ENCODE peak calls at places on chromosomes 12 and 14, in nine cellular contexts. One of them, this sample, is unnamed.

GRCh38 chr12:4717806-4718205 is 2.4 kb upstream of the GALNT8 start:
- DNase-seq in choroid plexus epithelial cell: no peak
- DNase-seq in WTC11: no peak
- DNase-seq in activated T-helper 1 cell treated with Interleukin-2 at 50 U/mL for 16 hours: no peak
- DNase-seq in stimulated activated CD4-positive, alpha-beta T cell treated with anti-CD3 and anti-CD28 coated beads, Interleukin-15, amount 100 ng/mL, for 24 hours: no peak
- DNase-seq in putamen: no peak
- DNase-seq in NCI-H1092 treated with DMSO at 0.1 percent for 48 hours: no peak
- DNase-seq in activated CD4-positive, alpha-beta T cell treated with anti-CD3 and anti-CD28 coated beads for 36 hours: peak; percentile 9
- DNase-seq in AG09319: no peak
- DNase-seq in this sample: no peak

GRCh38 chr14:54796961-54797360 is 105.7 kb downstream of the GCH1 start:
- DNase-seq in choroid plexus epithelial cell: peak; percentile 55
- DNase-seq in WTC11: no peak
- DNase-seq in activated T-helper 1 cell treated with Interleukin-2 at 50 U/mL for 16 hours: no peak
- DNase-seq in stimulated activated CD4-positive, alpha-beta T cell treated with anti-CD3 and anti-CD28 coated beads, Interleukin-15, amount 100 ng/mL, for 24 hours: no peak
- DNase-seq in putamen: no peak
- DNase-seq in NCI-H1092 treated with DMSO at 0.1 percent for 48 hours: no peak
- DNase-seq in activated CD4-positive, alpha-beta T cell treated with anti-CD3 and anti-CD28 coated beads for 36 hours: no peak
- DNase-seq in AG09319: no peak
- DNase-seq in this sample: no peak

GRCh38 chr12:123532808-123533649 is 490 bp downstream of the RILPL1 start:
- DNase-seq in choroid plexus epithelial cell: peak; percentile 23
- DNase-seq in WTC11: peak; percentile 71
- DNase-seq in activated T-helper 1 cell treated with Interleukin-2 at 50 U/mL for 16 hours: no peak
- DNase-seq in stimulated activated CD4-positive, alpha-beta T cell treated with anti-CD3 and anti-CD28 coated beads, Interleukin-15, amount 100 ng/mL, for 24 hours: peak; percentile 51
- DNase-seq in putamen: no peak
- DNase-seq in NCI-H1092 treated with DMSO at 0.1 percent for 48 hours: no peak
- DNase-seq in activated CD4-positive, alpha-beta T cell treated with anti-CD3 and anti-CD28 coated beads for 36 hours: peak; percentile 40
- DNase-seq in AG09319: no peak
- DNase-seq in this sample: no peak

GRCh38 chr12:107760817-107761501 is at the start of gene PRDM4:
- DNase-seq in choroid plexus epithelial cell: peak; percentile 96
- DNase-seq in WTC11: peak; percentile 92
- DNase-seq in activated T-helper 1 cell treated with Interleukin-2 at 50 U/mL for 16 hours: peak; percentile 89
- DNase-seq in stimulated activated CD4-positive, alpha-beta T cell treated with anti-CD3 and anti-CD28 coated beads, Interleukin-15, amount 100 ng/mL, for 24 hours: peak; percentile 92
- DNase-seq in putamen: peak; percentile 95
- DNase-seq in NCI-H1092 treated with DMSO at 0.1 percent for 48 hours: peak; percentile 89
- DNase-seq in activated CD4-positive, alpha-beta T cell treated with anti-CD3 and anti-CD28 coated beads for 36 hours: peak; percentile 95
- DNase-seq in AG09319: peak; percentile 87
- DNase-seq in this sample: peak; percentile 91

GRCh38 chr12:101945361-101946232 is 68.2 kb downstream of the DRAM1 start:
- DNase-seq in choroid plexus epithelial cell: no peak
- DNase-seq in WTC11: no peak
- DNase-seq in activated T-helper 1 cell treated with Interleukin-2 at 50 U/mL for 16 hours: no peak
- DNase-seq in stimulated activated CD4-positive, alpha-beta T cell treated with anti-CD3 and anti-CD28 coated beads, Interleukin-15, amount 100 ng/mL, for 24 hours: no peak
- DNase-seq in putamen: no peak
- DNase-seq in NCI-H1092 treated with DMSO at 0.1 percent for 48 hours: peak; percentile 7
- DNase-seq in activated CD4-positive, alpha-beta T cell treated with anti-CD3 and anti-CD28 coated beads for 36 hours: no peak
- DNase-seq in AG09319: peak; percentile 51
- DNase-seq in this sample: no peak

GRCh38 chr12:41108032-41108431 is 80.1 kb upstream of the PDZRN4 start:
- DNase-seq in choroid plexus epithelial cell: no peak
- DNase-seq in WTC11: no peak
- DNase-seq in activated T-helper 1 cell treated with Interleukin-2 at 50 U/mL for 16 hours: no peak
- DNase-seq in stimulated activated CD4-positive, alpha-beta T cell treated with anti-CD3 and anti-CD28 coated beads, Interleukin-15, amount 100 ng/mL, for 24 hours: no peak
- DNase-seq in putamen: no peak
- DNase-seq in NCI-H1092 treated with DMSO at 0.1 percent for 48 hours: no peak
- DNase-seq in activated CD4-positive, alpha-beta T cell treated with anti-CD3 and anti-CD28 coated beads for 36 hours: no peak
- DNase-seq in AG09319: no peak
- DNase-seq in this sample: no peak

GRCh38 chr12:29160230-29160629 is 11.2 kb downstream of the FAR2 start:
- DNase-seq in choroid plexus epithelial cell: no peak
- DNase-seq in WTC11: no peak
- DNase-seq in activated T-helper 1 cell treated with Interleukin-2 at 50 U/mL for 16 hours: no peak
- DNase-seq in stimulated activated CD4-positive, alpha-beta T cell treated with anti-CD3 and anti-CD28 coated beads, Interleukin-15, amount 100 ng/mL, for 24 hours: peak; percentile 19
- DNase-seq in putamen: no peak
- DNase-seq in NCI-H1092 treated with DMSO at 0.1 percent for 48 hours: no peak
- DNase-seq in activated CD4-positive, alpha-beta T cell treated with anti-CD3 and anti-CD28 coated beads for 36 hours: peak; percentile 17
- DNase-seq in AG09319: no peak
- DNase-seq in this sample: no peak

GRCh38 chr14:51939727-51940126 is 49.6 kb upstream of the RTRAF start:
- DNase-seq in choroid plexus epithelial cell: peak; percentile 37
- DNase-seq in WTC11: no peak
- DNase-seq in activated T-helper 1 cell treated with Interleukin-2 at 50 U/mL for 16 hours: no peak
- DNase-seq in stimulated activated CD4-positive, alpha-beta T cell treated with anti-CD3 and anti-CD28 coated beads, Interleukin-15, amount 100 ng/mL, for 24 hours: no peak
- DNase-seq in putamen: no peak
- DNase-seq in NCI-H1092 treated with DMSO at 0.1 percent for 48 hours: no peak
- DNase-seq in activated CD4-positive, alpha-beta T cell treated with anti-CD3 and anti-CD28 coated beads for 36 hours: no peak
- DNase-seq in AG09319: no peak
- DNase-seq in this sample: no peak

GRCh38 chr14:68297871-68298468 is 478.4 kb downstream of the RAD51B start:
- DNase-seq in choroid plexus epithelial cell: peak; percentile 52
- DNase-seq in WTC11: peak; percentile 28
- DNase-seq in activated T-helper 1 cell treated with Interleukin-2 at 50 U/mL for 16 hours: no peak
- DNase-seq in stimulated activated CD4-positive, alpha-beta T cell treated with anti-CD3 and anti-CD28 coated beads, Interleukin-15, amount 100 ng/mL, for 24 hours: no peak
- DNase-seq in putamen: no peak
- DNase-seq in NCI-H1092 treated with DMSO at 0.1 percent for 48 hours: no peak
- DNase-seq in activated CD4-positive, alpha-beta T cell treated with anti-CD3 and anti-CD28 coated beads for 36 hours: no peak
- DNase-seq in AG09319: no peak
- DNase-seq in this sample: no peak

GRCh38 chr12:116313194-116313910 is 35.9 kb upstream of the MED13L start:
- DNase-seq in choroid plexus epithelial cell: no peak
- DNase-seq in WTC11: no peak
- DNase-seq in activated T-helper 1 cell treated with Interleukin-2 at 50 U/mL for 16 hours: no peak
- DNase-seq in stimulated activated CD4-positive, alpha-beta T cell treated with anti-CD3 and anti-CD28 coated beads, Interleukin-15, amount 100 ng/mL, for 24 hours: no peak
- DNase-seq in putamen: no peak
- DNase-seq in NCI-H1092 treated with DMSO at 0.1 percent for 48 hours: no peak
- DNase-seq in activated CD4-positive, alpha-beta T cell treated with anti-CD3 and anti-CD28 coated beads for 36 hours: no peak
- DNase-seq in AG09319: no peak
- DNase-seq in this sample: no peak

GRCh38 chr14:21997300-21997699 is 323.7 kb upstream of the OR4E1 start:
- DNase-seq in choroid plexus epithelial cell: peak; percentile 19
- DNase-seq in WTC11: peak; percentile 39
- DNase-seq in activated T-helper 1 cell treated with Interleukin-2 at 50 U/mL for 16 hours: no peak
- DNase-seq in stimulated activated CD4-positive, alpha-beta T cell treated with anti-CD3 and anti-CD28 coated beads, Interleukin-15, amount 100 ng/mL, for 24 hours: peak; percentile 37
- DNase-seq in putamen: no peak
- DNase-seq in NCI-H1092 treated with DMSO at 0.1 percent for 48 hours: no peak
- DNase-seq in activated CD4-positive, alpha-beta T cell treated with anti-CD3 and anti-CD28 coated beads for 36 hours: peak; percentile 54
- DNase-seq in AG09319: no peak
- DNase-seq in this sample: no peak

GRCh38 chr14:37116933-37117844 is 55.2 kb downstream of the SLC25A21 start:
- DNase-seq in choroid plexus epithelial cell: peak; percentile 91
- DNase-seq in WTC11: no peak
- DNase-seq in activated T-helper 1 cell treated with Interleukin-2 at 50 U/mL for 16 hours: no peak
- DNase-seq in stimulated activated CD4-positive, alpha-beta T cell treated with anti-CD3 and anti-CD28 coated beads, Interleukin-15, amount 100 ng/mL, for 24 hours: no peak
- DNase-seq in putamen: no peak
- DNase-seq in NCI-H1092 treated with DMSO at 0.1 percent for 48 hours: peak; percentile 16
- DNase-seq in activated CD4-positive, alpha-beta T cell treated with anti-CD3 and anti-CD28 coated beads for 36 hours: no peak
- DNase-seq in AG09319: peak; percentile 63
- DNase-seq in this sample: no peak

GRCh38 chr12:92927436-92928116 is 1.5 kb downstream of the EEA1 start:
- DNase-seq in choroid plexus epithelial cell: peak; percentile 75
- DNase-seq in WTC11: no peak
- DNase-seq in activated T-helper 1 cell treated with Interleukin-2 at 50 U/mL for 16 hours: no peak
- DNase-seq in stimulated activated CD4-positive, alpha-beta T cell treated with anti-CD3 and anti-CD28 coated beads, Interleukin-15, amount 100 ng/mL, for 24 hours: no peak
- DNase-seq in putamen: peak; percentile 12
- DNase-seq in NCI-H1092 treated with DMSO at 0.1 percent for 48 hours: no peak
- DNase-seq in activated CD4-positive, alpha-beta T cell treated with anti-CD3 and anti-CD28 coated beads for 36 hours: no peak
- DNase-seq in AG09319: peak; percentile 10
- DNase-seq in this sample: no peak

GRCh38 chr12:89353188-89353822 is 1.0 kb upstream of the DUSP6 start:
- DNase-seq in choroid plexus epithelial cell: peak; percentile 77
- DNase-seq in WTC11: peak; percentile 82
- DNase-seq in activated T-helper 1 cell treated with Interleukin-2 at 50 U/mL for 16 hours: no peak
- DNase-seq in stimulated activated CD4-positive, alpha-beta T cell treated with anti-CD3 and anti-CD28 coated beads, Interleukin-15, amount 100 ng/mL, for 24 hours: peak; percentile 69
- DNase-seq in putamen: peak; percentile 57
- DNase-seq in NCI-H1092 treated with DMSO at 0.1 percent for 48 hours: peak; percentile 84
- DNase-seq in activated CD4-positive, alpha-beta T cell treated with anti-CD3 and anti-CD28 coated beads for 36 hours: peak; percentile 72
- DNase-seq in AG09319: no peak
- DNase-seq in this sample: peak; percentile 27

GRCh38 chr14:95146079-95146771 is 11.1 kb downstream of the DICER1 start:
- DNase-seq in choroid plexus epithelial cell: no peak
- DNase-seq in WTC11: no peak
- DNase-seq in activated T-helper 1 cell treated with Interleukin-2 at 50 U/mL for 16 hours: no peak
- DNase-seq in stimulated activated CD4-positive, alpha-beta T cell treated with anti-CD3 and anti-CD28 coated beads, Interleukin-15, amount 100 ng/mL, for 24 hours: no peak
- DNase-seq in putamen: no peak
- DNase-seq in NCI-H1092 treated with DMSO at 0.1 percent for 48 hours: no peak
- DNase-seq in activated CD4-positive, alpha-beta T cell treated with anti-CD3 and anti-CD28 coated beads for 36 hours: no peak
- DNase-seq in AG09319: no peak
- DNase-seq in this sample: no peak

GRCh38 chr14:52277552-52277951 is 10.1 kb downstream of the PTGDR start:
- DNase-seq in choroid plexus epithelial cell: no peak
- DNase-seq in WTC11: no peak
- DNase-seq in activated T-helper 1 cell treated with Interleukin-2 at 50 U/mL for 16 hours: no peak
- DNase-seq in stimulated activated CD4-positive, alpha-beta T cell treated with anti-CD3 and anti-CD28 coated beads, Interleukin-15, amount 100 ng/mL, for 24 hours: no peak
- DNase-seq in putamen: no peak
- DNase-seq in NCI-H1092 treated with DMSO at 0.1 percent for 48 hours: no peak
- DNase-seq in activated CD4-positive, alpha-beta T cell treated with anti-CD3 and anti-CD28 coated beads for 36 hours: no peak
- DNase-seq in AG09319: no peak
- DNase-seq in this sample: no peak

GRCh38 chr12:95099270-95099790 is 25.9 kb upstream of the NR2C1 start:
- DNase-seq in choroid plexus epithelial cell: no peak
- DNase-seq in WTC11: no peak
- DNase-seq in activated T-helper 1 cell treated with Interleukin-2 at 50 U/mL for 16 hours: no peak
- DNase-seq in stimulated activated CD4-positive, alpha-beta T cell treated with anti-CD3 and anti-CD28 coated beads, Interleukin-15, amount 100 ng/mL, for 24 hours: no peak
- DNase-seq in putamen: no peak
- DNase-seq in NCI-H1092 treated with DMSO at 0.1 percent for 48 hours: peak; percentile 0
- DNase-seq in activated CD4-positive, alpha-beta T cell treated with anti-CD3 and anti-CD28 coated beads for 36 hours: no peak
- DNase-seq in AG09319: no peak
- DNase-seq in this sample: no peak

GRCh38 chr14:99612737-99613330 is 8.8 kb upstream of the CCDC85C start:
- DNase-seq in choroid plexus epithelial cell: peak; percentile 50
- DNase-seq in WTC11: no peak
- DNase-seq in activated T-helper 1 cell treated with Interleukin-2 at 50 U/mL for 16 hours: no peak
- DNase-seq in stimulated activated CD4-positive, alpha-beta T cell treated with anti-CD3 and anti-CD28 coated beads, Interleukin-15, amount 100 ng/mL, for 24 hours: no peak
- DNase-seq in putamen: no peak
- DNase-seq in NCI-H1092 treated with DMSO at 0.1 percent for 48 hours: no peak
- DNase-seq in activated CD4-positive, alpha-beta T cell treated with anti-CD3 and anti-CD28 coated beads for 36 hours: no peak
- DNase-seq in AG09319: no peak
- DNase-seq in this sample: no peak

GRCh38 chr14:93045965-93046695 is 69.6 kb downstream of the ITPK1 start:
- DNase-seq in choroid plexus epithelial cell: peak; percentile 66
- DNase-seq in WTC11: no peak
- DNase-seq in activated T-helper 1 cell treated with Interleukin-2 at 50 U/mL for 16 hours: no peak
- DNase-seq in stimulated activated CD4-positive, alpha-beta T cell treated with anti-CD3 and anti-CD28 coated beads, Interleukin-15, amount 100 ng/mL, for 24 hours: no peak
- DNase-seq in putamen: no peak
- DNase-seq in NCI-H1092 treated with DMSO at 0.1 percent for 48 hours: no peak
- DNase-seq in activated CD4-positive, alpha-beta T cell treated with anti-CD3 and anti-CD28 coated beads for 36 hours: no peak
- DNase-seq in AG09319: peak; percentile 24
- DNase-seq in this sample: no peak

GRCh38 chr12:101004891-101005290 is 205.1 kb downstream of the SLC5A8 start:
- DNase-seq in choroid plexus epithelial cell: no peak
- DNase-seq in WTC11: no peak
- DNase-seq in activated T-helper 1 cell treated with Interleukin-2 at 50 U/mL for 16 hours: no peak
- DNase-seq in stimulated activated CD4-positive, alpha-beta T cell treated with anti-CD3 and anti-CD28 coated beads, Interleukin-15, amount 100 ng/mL, for 24 hours: no peak
- DNase-seq in putamen: no peak
- DNase-seq in NCI-H1092 treated with DMSO at 0.1 percent for 48 hours: no peak
- DNase-seq in activated CD4-positive, alpha-beta T cell treated with anti-CD3 and anti-CD28 coated beads for 36 hours: no peak
- DNase-seq in AG09319: no peak
- DNase-seq in this sample: no peak

GRCh38 chr12:114697246-114697716 is 13.3 kb upstream of the TBX3 start:
- DNase-seq in choroid plexus epithelial cell: no peak
- DNase-seq in WTC11: no peak
- DNase-seq in activated T-helper 1 cell treated with Interleukin-2 at 50 U/mL for 16 hours: no peak
- DNase-seq in stimulated activated CD4-positive, alpha-beta T cell treated with anti-CD3 and anti-CD28 coated beads, Interleukin-15, amount 100 ng/mL, for 24 hours: no peak
- DNase-seq in putamen: no peak
- DNase-seq in NCI-H1092 treated with DMSO at 0.1 percent for 48 hours: no peak
- DNase-seq in activated CD4-positive, alpha-beta T cell treated with anti-CD3 and anti-CD28 coated beads for 36 hours: no peak
- DNase-seq in AG09319: no peak
- DNase-seq in this sample: no peak

GRCh38 chr12:98417303-98417702 is 98.1 kb upstream of the TMPO start:
- DNase-seq in choroid plexus epithelial cell: no peak
- DNase-seq in WTC11: no peak
- DNase-seq in activated T-helper 1 cell treated with Interleukin-2 at 50 U/mL for 16 hours: no peak
- DNase-seq in stimulated activated CD4-positive, alpha-beta T cell treated with anti-CD3 and anti-CD28 coated beads, Interleukin-15, amount 100 ng/mL, for 24 hours: no peak
- DNase-seq in putamen: no peak
- DNase-seq in NCI-H1092 treated with DMSO at 0.1 percent for 48 hours: no peak
- DNase-seq in activated CD4-positive, alpha-beta T cell treated with anti-CD3 and anti-CD28 coated beads for 36 hours: no peak
- DNase-seq in AG09319: no peak
- DNase-seq in this sample: no peak

GRCh38 chr12:129772463-129773169 is 131.2 kb downstream of the TMEM132D start:
- DNase-seq in choroid plexus epithelial cell: peak; percentile 83
- DNase-seq in WTC11: no peak
- DNase-seq in activated T-helper 1 cell treated with Interleukin-2 at 50 U/mL for 16 hours: no peak
- DNase-seq in stimulated activated CD4-positive, alpha-beta T cell treated with anti-CD3 and anti-CD28 coated beads, Interleukin-15, amount 100 ng/mL, for 24 hours: no peak
- DNase-seq in putamen: no peak
- DNase-seq in NCI-H1092 treated with DMSO at 0.1 percent for 48 hours: no peak
- DNase-seq in activated CD4-positive, alpha-beta T cell treated with anti-CD3 and anti-CD28 coated beads for 36 hours: no peak
- DNase-seq in AG09319: no peak
- DNase-seq in this sample: no peak

GRCh38 chr14:92323031-92323915 is at the start of gene SLC24A4:
- DNase-seq in choroid plexus epithelial cell: peak; percentile 6
- DNase-seq in WTC11: peak; percentile 56
- DNase-seq in activated T-helper 1 cell treated with Interleukin-2 at 50 U/mL for 16 hours: no peak
- DNase-seq in stimulated activated CD4-positive, alpha-beta T cell treated with anti-CD3 and anti-CD28 coated beads, Interleukin-15, amount 100 ng/mL, for 24 hours: peak; percentile 31
- DNase-seq in putamen: peak; percentile 9
- DNase-seq in NCI-H1092 treated with DMSO at 0.1 percent for 48 hours: no peak
- DNase-seq in activated CD4-positive, alpha-beta T cell treated with anti-CD3 and anti-CD28 coated beads for 36 hours: peak; percentile 29
- DNase-seq in AG09319: no peak
- DNase-seq in this sample: peak; percentile 38

GRCh38 chr14:99327458-99328250 is 55.7 kb upstream of the BCL11B start:
- DNase-seq in choroid plexus epithelial cell: no peak
- DNase-seq in WTC11: no peak
- DNase-seq in activated T-helper 1 cell treated with Interleukin-2 at 50 U/mL for 16 hours: no peak
- DNase-seq in stimulated activated CD4-positive, alpha-beta T cell treated with anti-CD3 and anti-CD28 coated beads, Interleukin-15, amount 100 ng/mL, for 24 hours: no peak
- DNase-seq in putamen: no peak
- DNase-seq in NCI-H1092 treated with DMSO at 0.1 percent for 48 hours: no peak
- DNase-seq in activated CD4-positive, alpha-beta T cell treated with anti-CD3 and anti-CD28 coated beads for 36 hours: no peak
- DNase-seq in AG09319: no peak
- DNase-seq in this sample: no peak

GRCh38 chr12:89098390-89099102 is 253.8 kb downstream of the DUSP6 start:
- DNase-seq in choroid plexus epithelial cell: no peak
- DNase-seq in WTC11: peak; percentile 74
- DNase-seq in activated T-helper 1 cell treated with Interleukin-2 at 50 U/mL for 16 hours: no peak
- DNase-seq in stimulated activated CD4-positive, alpha-beta T cell treated with anti-CD3 and anti-CD28 coated beads, Interleukin-15, amount 100 ng/mL, for 24 hours: no peak
- DNase-seq in putamen: no peak
- DNase-seq in NCI-H1092 treated with DMSO at 0.1 percent for 48 hours: peak; percentile 72
- DNase-seq in activated CD4-positive, alpha-beta T cell treated with anti-CD3 and anti-CD28 coated beads for 36 hours: no peak
- DNase-seq in AG09319: no peak
- DNase-seq in this sample: no peak

GRCh38 chr12:131729254-131729955 is 18.5 kb downstream of the SFSWAP start:
- DNase-seq in choroid plexus epithelial cell: peak; percentile 48
- DNase-seq in WTC11: no peak
- DNase-seq in activated T-helper 1 cell treated with Interleukin-2 at 50 U/mL for 16 hours: no peak
- DNase-seq in stimulated activated CD4-positive, alpha-beta T cell treated with anti-CD3 and anti-CD28 coated beads, Interleukin-15, amount 100 ng/mL, for 24 hours: no peak
- DNase-seq in putamen: no peak
- DNase-seq in NCI-H1092 treated with DMSO at 0.1 percent for 48 hours: no peak
- DNase-seq in activated CD4-positive, alpha-beta T cell treated with anti-CD3 and anti-CD28 coated beads for 36 hours: no peak
- DNase-seq in AG09319: no peak
- DNase-seq in this sample: no peak